ENCODE peak calls at places on chromosomes 7 and 10, in seven cellular contexts. One of them, this sample, is unnamed.

GRCh38 chr10:119377905-119378736 is 164.4 kb downstream of the RGS10 start:
- DNase-seq in dermis microvascular lymphatic vessel endothelial cell: no peak
- DNase-seq in astrocyte of the cerebellum: no peak
- DNase-seq in astrocyte of the spinal cord: no peak
- DNase-seq in heart right ventricle: peak
- DNase-seq in activated CD4-positive, alpha-beta T cell treated with anti-CD3 and anti-CD28 coated beads, Interleukin-2, amount 50 U/mL, for 1 hour: no peak
- DNase-seq in B cell: no peak
- DNase-seq in this sample: no peak

GRCh38 chr7:27199820-27200760 is at the start of gene HOXA13:
- DNase-seq in astrocyte of the cerebellum: no peak
- DNase-seq in activated CD4-positive, alpha-beta T cell treated with anti-CD3 and anti-CD28 coated beads, Interleukin-2, amount 50 U/mL, for 1 hour: no peak
- DNase-seq in B cell: no peak
- DNase-seq in heart right ventricle: no peak
- DNase-seq in astrocyte of the spinal cord: no peak
- DNase-seq in dermis microvascular lymphatic vessel endothelial cell: peak
- DNase-seq in this sample: peak

GRCh38 chr7:30445770-30446169 is 32.8 kb downstream of the NOD1 start:
- DNase-seq in B cell: peak
- DNase-seq in astrocyte of the spinal cord: peak
- DNase-seq in heart right ventricle: peak
- DNase-seq in dermis microvascular lymphatic vessel endothelial cell: no peak
- DNase-seq in activated CD4-positive, alpha-beta T cell treated with anti-CD3 and anti-CD28 coated beads, Interleukin-2, amount 50 U/mL, for 1 hour: peak
- DNase-seq in astrocyte of the cerebellum: peak
- DNase-seq in this sample: peak

GRCh38 chr7:15571303-15571878 is 9.6 kb upstream of the AGMO start:
- DNase-seq in activated CD4-positive, alpha-beta T cell treated with anti-CD3 and anti-CD28 coated beads, Interleukin-2, amount 50 U/mL, for 1 hour: no peak
- DNase-seq in B cell: no peak
- DNase-seq in heart right ventricle: no peak
- DNase-seq in dermis microvascular lymphatic vessel endothelial cell: peak
- DNase-seq in astrocyte of the cerebellum: no peak
- DNase-seq in astrocyte of the spinal cord: peak
- DNase-seq in this sample: no peak

GRCh38 chr7:93040355-93040754 is 77.4 kb downstream of the SAMD9 start:
- DNase-seq in heart right ventricle: no peak
- DNase-seq in dermis microvascular lymphatic vessel endothelial cell: no peak
- DNase-seq in B cell: no peak
- DNase-seq in activated CD4-positive, alpha-beta T cell treated with anti-CD3 and anti-CD28 coated beads, Interleukin-2, amount 50 U/mL, for 1 hour: no peak
- DNase-seq in astrocyte of the cerebellum: no peak
- DNase-seq in astrocyte of the spinal cord: no peak
- DNase-seq in this sample: no peak

GRCh38 chr7:139916717-139917395 is 87.8 kb downstream of the TBXAS1 start:
- DNase-seq in astrocyte of the spinal cord: no peak
- DNase-seq in B cell: peak
- DNase-seq in activated CD4-positive, alpha-beta T cell treated with anti-CD3 and anti-CD28 coated beads, Interleukin-2, amount 50 U/mL, for 1 hour: peak
- DNase-seq in dermis microvascular lymphatic vessel endothelial cell: no peak
- DNase-seq in heart right ventricle: no peak
- DNase-seq in astrocyte of the cerebellum: no peak
- DNase-seq in this sample: peak

GRCh38 chr7:23696916-23697441 is 13.0 kb upstream of the STK31 start:
- DNase-seq in activated CD4-positive, alpha-beta T cell treated with anti-CD3 and anti-CD28 coated beads, Interleukin-2, amount 50 U/mL, for 1 hour: peak
- DNase-seq in astrocyte of the spinal cord: peak
- DNase-seq in heart right ventricle: peak
- DNase-seq in B cell: peak
- DNase-seq in dermis microvascular lymphatic vessel endothelial cell: peak
- DNase-seq in astrocyte of the cerebellum: no peak
- DNase-seq in this sample: peak

GRCh38 chr7:55534916-55535636 is 37.2 kb downstream of the VOPP1 start:
- DNase-seq in activated CD4-positive, alpha-beta T cell treated with anti-CD3 and anti-CD28 coated beads, Interleukin-2, amount 50 U/mL, for 1 hour: no peak
- DNase-seq in heart right ventricle: no peak
- DNase-seq in dermis microvascular lymphatic vessel endothelial cell: no peak
- DNase-seq in astrocyte of the cerebellum: no peak
- DNase-seq in B cell: no peak
- DNase-seq in astrocyte of the spinal cord: no peak
- DNase-seq in this sample: peak

GRCh38 chr7:13198741-13199140 is 511.3 kb downstream of the ARL4A start:
- DNase-seq in dermis microvascular lymphatic vessel endothelial cell: no peak
- DNase-seq in heart right ventricle: no peak
- DNase-seq in B cell: no peak
- DNase-seq in astrocyte of the spinal cord: no peak
- DNase-seq in activated CD4-positive, alpha-beta T cell treated with anti-CD3 and anti-CD28 coated beads, Interleukin-2, amount 50 U/mL, for 1 hour: no peak
- DNase-seq in astrocyte of the cerebellum: no peak
- DNase-seq in this sample: no peak

GRCh38 chr7:30888783-30889182 is 22.9 kb upstream of the AQP1 start:
- DNase-seq in astrocyte of the cerebellum: peak
- DNase-seq in dermis microvascular lymphatic vessel endothelial cell: peak
- DNase-seq in activated CD4-positive, alpha-beta T cell treated with anti-CD3 and anti-CD28 coated beads, Interleukin-2, amount 50 U/mL, for 1 hour: no peak
- DNase-seq in B cell: no peak
- DNase-seq in heart right ventricle: no peak
- DNase-seq in astrocyte of the spinal cord: peak
- DNase-seq in this sample: no peak

GRCh38 chr7:15916666-15917388 is 230.3 kb upstream of the MEOX2 start:
- DNase-seq in B cell: no peak
- DNase-seq in activated CD4-positive, alpha-beta T cell treated with anti-CD3 and anti-CD28 coated beads, Interleukin-2, amount 50 U/mL, for 1 hour: no peak
- DNase-seq in heart right ventricle: no peak
- DNase-seq in dermis microvascular lymphatic vessel endothelial cell: no peak
- DNase-seq in astrocyte of the cerebellum: no peak
- DNase-seq in astrocyte of the spinal cord: peak
- DNase-seq in this sample: no peak

GRCh38 chr7:129127601-129128000 is 16.9 kb upstream of the TSPAN33 start:
- DNase-seq in astrocyte of the spinal cord: no peak
- DNase-seq in heart right ventricle: no peak
- DNase-seq in dermis microvascular lymphatic vessel endothelial cell: no peak
- DNase-seq in activated CD4-positive, alpha-beta T cell treated with anti-CD3 and anti-CD28 coated beads, Interleukin-2, amount 50 U/mL, for 1 hour: no peak
- DNase-seq in astrocyte of the cerebellum: no peak
- DNase-seq in B cell: no peak
- DNase-seq in this sample: no peak

GRCh38 chr7:73703985-73704639 is 15.4 kb downstream of the STX1A start:
- DNase-seq in dermis microvascular lymphatic vessel endothelial cell: peak
- DNase-seq in activated CD4-positive, alpha-beta T cell treated with anti-CD3 and anti-CD28 coated beads, Interleukin-2, amount 50 U/mL, for 1 hour: peak
- DNase-seq in astrocyte of the cerebellum: no peak
- DNase-seq in astrocyte of the spinal cord: peak
- DNase-seq in heart right ventricle: no peak
- DNase-seq in B cell: no peak
- DNase-seq in this sample: peak

GRCh38 chr10:44387853-44388251 is 3.0 kb upstream of the CXCL12 start:
- DNase-seq in heart right ventricle: no peak
- DNase-seq in astrocyte of the spinal cord: no peak
- DNase-seq in dermis microvascular lymphatic vessel endothelial cell: no peak
- DNase-seq in B cell: no peak
- DNase-seq in activated CD4-positive, alpha-beta T cell treated with anti-CD3 and anti-CD28 coated beads, Interleukin-2, amount 50 U/mL, for 1 hour: no peak
- DNase-seq in astrocyte of the cerebellum: no peak
- DNase-seq in this sample: no peak

GRCh38 chr10:124384591-124385190 is 34.0 kb downstream of the OAT start:
- DNase-seq in dermis microvascular lymphatic vessel endothelial cell: no peak
- DNase-seq in astrocyte of the cerebellum: no peak
- DNase-seq in heart right ventricle: no peak
- DNase-seq in activated CD4-positive, alpha-beta T cell treated with anti-CD3 and anti-CD28 coated beads, Interleukin-2, amount 50 U/mL, for 1 hour: no peak
- DNase-seq in astrocyte of the spinal cord: no peak
- DNase-seq in B cell: no peak
- DNase-seq in this sample: no peak

GRCh38 chr7:50307368-50308012 is 3.0 kb downstream of the IKZF1 start:
- DNase-seq in heart right ventricle: no peak
- DNase-seq in activated CD4-positive, alpha-beta T cell treated with anti-CD3 and anti-CD28 coated beads, Interleukin-2, amount 50 U/mL, for 1 hour: peak
- DNase-seq in B cell: peak
- DNase-seq in astrocyte of the spinal cord: no peak
- DNase-seq in astrocyte of the cerebellum: no peak
- DNase-seq in dermis microvascular lymphatic vessel endothelial cell: no peak
- DNase-seq in this sample: no peak

GRCh38 chr7:43038229-43038628 is 74.2 kb upstream of the HECW1 start:
- DNase-seq in activated CD4-positive, alpha-beta T cell treated with anti-CD3 and anti-CD28 coated beads, Interleukin-2, amount 50 U/mL, for 1 hour: no peak
- DNase-seq in astrocyte of the spinal cord: peak
- DNase-seq in dermis microvascular lymphatic vessel endothelial cell: no peak
- DNase-seq in astrocyte of the cerebellum: peak
- DNase-seq in B cell: no peak
- DNase-seq in heart right ventricle: no peak
- DNase-seq in this sample: no peak

GRCh38 chr10:1230138-1230537 is 174.0 kb downstream of the WDR37 start:
- DNase-seq in astrocyte of the cerebellum: no peak
- DNase-seq in activated CD4-positive, alpha-beta T cell treated with anti-CD3 and anti-CD28 coated beads, Interleukin-2, amount 50 U/mL, for 1 hour: no peak
- DNase-seq in heart right ventricle: no peak
- DNase-seq in B cell: no peak
- DNase-seq in dermis microvascular lymphatic vessel endothelial cell: no peak
- DNase-seq in astrocyte of the spinal cord: no peak
- DNase-seq in this sample: no peak

GRCh38 chr7:116290740-116291139 is 80.4 kb downstream of the TES start:
- DNase-seq in heart right ventricle: no peak
- DNase-seq in astrocyte of the cerebellum: no peak
- DNase-seq in B cell: no peak
- DNase-seq in activated CD4-positive, alpha-beta T cell treated with anti-CD3 and anti-CD28 coated beads, Interleukin-2, amount 50 U/mL, for 1 hour: no peak
- DNase-seq in dermis microvascular lymphatic vessel endothelial cell: no peak
- DNase-seq in astrocyte of the spinal cord: no peak
- DNase-seq in this sample: no peak

GRCh38 chr10:73837072-73837471 is 25.7 kb upstream of the NDST2 start:
- DNase-seq in heart right ventricle: no peak
- DNase-seq in dermis microvascular lymphatic vessel endothelial cell: peak
- DNase-seq in astrocyte of the spinal cord: peak
- DNase-seq in B cell: no peak
- DNase-seq in activated CD4-positive, alpha-beta T cell treated with anti-CD3 and anti-CD28 coated beads, Interleukin-2, amount 50 U/mL, for 1 hour: no peak
- DNase-seq in astrocyte of the cerebellum: no peak
- DNase-seq in this sample: no peak

GRCh38 chr7:47518827-47519226 is 63.1 kb downstream of the TNS3 start:
- DNase-seq in dermis microvascular lymphatic vessel endothelial cell: no peak
- DNase-seq in astrocyte of the cerebellum: no peak
- DNase-seq in B cell: no peak
- DNase-seq in astrocyte of the spinal cord: peak
- DNase-seq in heart right ventricle: no peak
- DNase-seq in activated CD4-positive, alpha-beta T cell treated with anti-CD3 and anti-CD28 coated beads, Interleukin-2, amount 50 U/mL, for 1 hour: no peak
- DNase-seq in this sample: no peak

GRCh38 chr7:129363-130221 is 62.8 kb upstream of the FAM20C start:
- DNase-seq in B cell: no peak
- DNase-seq in astrocyte of the spinal cord: no peak
- DNase-seq in dermis microvascular lymphatic vessel endothelial cell: no peak
- DNase-seq in activated CD4-positive, alpha-beta T cell treated with anti-CD3 and anti-CD28 coated beads, Interleukin-2, amount 50 U/mL, for 1 hour: no peak
- DNase-seq in astrocyte of the cerebellum: no peak
- DNase-seq in heart right ventricle: peak
- DNase-seq in this sample: no peak

GRCh38 chr10:86363184-86363832 is 3.3 kb downstream of the GRID1 start:
- DNase-seq in heart right ventricle: no peak
- DNase-seq in astrocyte of the cerebellum: no peak
- DNase-seq in B cell: peak
- DNase-seq in astrocyte of the spinal cord: no peak
- DNase-seq in activated CD4-positive, alpha-beta T cell treated with anti-CD3 and anti-CD28 coated beads, Interleukin-2, amount 50 U/mL, for 1 hour: no peak
- DNase-seq in dermis microvascular lymphatic vessel endothelial cell: no peak
- DNase-seq in this sample: peak

GRCh38 chr10:113524539-113525490 is 28.0 kb upstream of the HABP2 start:
- DNase-seq in astrocyte of the cerebellum: no peak
- DNase-seq in B cell: no peak
- DNase-seq in activated CD4-positive, alpha-beta T cell treated with anti-CD3 and anti-CD28 coated beads, Interleukin-2, amount 50 U/mL, for 1 hour: no peak
- DNase-seq in heart right ventricle: no peak
- DNase-seq in astrocyte of the spinal cord: no peak
- DNase-seq in dermis microvascular lymphatic vessel endothelial cell: peak
- DNase-seq in this sample: no peak

GRCh38 chr10:115063702-115064479 is 29.3 kb upstream of the ATRNL1 start:
- DNase-seq in astrocyte of the cerebellum: no peak
- DNase-seq in B cell: no peak
- DNase-seq in astrocyte of the spinal cord: no peak
- DNase-seq in dermis microvascular lymphatic vessel endothelial cell: no peak
- DNase-seq in heart right ventricle: no peak
- DNase-seq in activated CD4-positive, alpha-beta T cell treated with anti-CD3 and anti-CD28 coated beads, Interleukin-2, amount 50 U/mL, for 1 hour: no peak
- DNase-seq in this sample: no peak

GRCh38 chr7:155741805-155742204 is 70.5 kb downstream of the SHH start:
- DNase-seq in astrocyte of the spinal cord: no peak
- DNase-seq in heart right ventricle: no peak
- DNase-seq in activated CD4-positive, alpha-beta T cell treated with anti-CD3 and anti-CD28 coated beads, Interleukin-2, amount 50 U/mL, for 1 hour: peak
- DNase-seq in B cell: peak
- DNase-seq in astrocyte of the cerebellum: no peak
- DNase-seq in dermis microvascular lymphatic vessel endothelial cell: no peak
- DNase-seq in this sample: no peak

GRCh38 chr10:4661572-4662255 is 164.3 kb upstream of the AKR1E2 start:
- DNase-seq in dermis microvascular lymphatic vessel endothelial cell: no peak
- DNase-seq in astrocyte of the spinal cord: no peak
- DNase-seq in activated CD4-positive, alpha-beta T cell treated with anti-CD3 and anti-CD28 coated beads, Interleukin-2, amount 50 U/mL, for 1 hour: no peak
- DNase-seq in heart right ventricle: peak
- DNase-seq in astrocyte of the cerebellum: no peak
- DNase-seq in B cell: no peak
- DNase-seq in this sample: no peak

This sample was measured in GM13977.